ENCODE peak calls at places on chromosomes 7 and 10, in five cellular contexts. K is B cell, U is BE2C, F is progenitor cell of endocrine pancreas, B is coronary artery. R is an unnamed sample.

GRCh38 chr7:105210721-105211205 is 178.0 kb downstream of the SRPK2 start:
- DNase-seq in K (peak), U (no peak), F (no peak), B (no peak), R (no peak)

GRCh38 chr7:141575654-141576448 is 24.6 kb downstream of the AGK start:
- DNase-seq in K (no peak), U (no peak), F (no peak), B (no peak), R (no peak)

GRCh38 chr10:78868861-78869260 is 199.9 kb upstream of the ZMIZ1 start:
- DNase-seq in K (no peak), U (no peak), F (no peak), B (peak), R (no peak)

GRCh38 chr10:11227103-11227502 is 209.4 kb downstream of the CELF2 start:
- DNase-seq in K (peak), U (no peak), F (no peak), B (no peak), R (no peak)

GRCh38 chr10:120646738-120647427 is 189.9 kb downstream of the PLPP4 start:
- DNase-seq in K (no peak), U (peak), F (no peak), B (no peak), R (no peak)

GRCh38 chr7:36400606-36401005 is 10.9 kb downstream of the ANLN start:
- DNase-seq in K (no peak), U (no peak), F (no peak), B (no peak), R (no peak)

GRCh38 chr7:130853503-130854279 is 119.7 kb upstream of the KLF14 start:
- DNase-seq in K (no peak), U (no peak), F (no peak), B (no peak), R (no peak)

GRCh38 chr10:96280859-96281258 is 9.5 kb upstream of the BLNK start:
- DNase-seq in K (no peak), U (no peak), F (no peak), B (no peak), R (no peak)

GRCh38 chr10:126243306-126243705 is 145.0 kb downstream of the ADAM12 start:
- DNase-seq in K (no peak), U (no peak), F (no peak), B (no peak), R (no peak)

GRCh38 chr10:44470779-44471178 is 85.9 kb upstream of the CXCL12 start:
- DNase-seq in K (no peak), U (no peak), F (no peak), B (no peak), R (no peak)

GRCh38 chr10:109972372-109973001 is 35.3 kb upstream of the ADD3 start:
- DNase-seq in K (no peak), U (peak), F (no peak), B (no peak), R (no peak)

GRCh38 chr10:124824507-124824906 is 22.9 kb downstream of the ABRAXAS2 start:
- DNase-seq in K (no peak), U (no peak), F (no peak), B (no peak), R (no peak)

GRCh38 chr7:4682621-4683042 is 537 bp downstream of the FOXK1 start:
- DNase-seq in K (no peak), U (peak), F (no peak), B (no peak), R (peak)

GRCh38 chr7:127844165-127844564 is 187.1 kb downstream of the LRRC4 start:
- DNase-seq in K (no peak), U (no peak), F (no peak), B (no peak), R (no peak)

GRCh38 chr10:76879116-76879706 is 758.4 kb downstream of the KCNMA1 start:
- DNase-seq in K (no peak), U (no peak), F (no peak), B (no peak), R (no peak)

GRCh38 chr7:28596245-28596935 is 184.1 kb downstream of the CREB5 start:
- DNase-seq in K (no peak), U (no peak), F (no peak), B (no peak), R (no peak)

GRCh38 chr10:116097239-116097751 is 175.7 kb downstream of the GFRA1 start:
- DNase-seq in K (no peak), U (no peak), F (no peak), B (no peak), R (peak)

GRCh38 chr7:93014410-93014809 is 103.4 kb downstream of the SAMD9 start:
- DNase-seq in K (no peak), U (no peak), F (no peak), B (no peak), R (no peak)

DNA sequence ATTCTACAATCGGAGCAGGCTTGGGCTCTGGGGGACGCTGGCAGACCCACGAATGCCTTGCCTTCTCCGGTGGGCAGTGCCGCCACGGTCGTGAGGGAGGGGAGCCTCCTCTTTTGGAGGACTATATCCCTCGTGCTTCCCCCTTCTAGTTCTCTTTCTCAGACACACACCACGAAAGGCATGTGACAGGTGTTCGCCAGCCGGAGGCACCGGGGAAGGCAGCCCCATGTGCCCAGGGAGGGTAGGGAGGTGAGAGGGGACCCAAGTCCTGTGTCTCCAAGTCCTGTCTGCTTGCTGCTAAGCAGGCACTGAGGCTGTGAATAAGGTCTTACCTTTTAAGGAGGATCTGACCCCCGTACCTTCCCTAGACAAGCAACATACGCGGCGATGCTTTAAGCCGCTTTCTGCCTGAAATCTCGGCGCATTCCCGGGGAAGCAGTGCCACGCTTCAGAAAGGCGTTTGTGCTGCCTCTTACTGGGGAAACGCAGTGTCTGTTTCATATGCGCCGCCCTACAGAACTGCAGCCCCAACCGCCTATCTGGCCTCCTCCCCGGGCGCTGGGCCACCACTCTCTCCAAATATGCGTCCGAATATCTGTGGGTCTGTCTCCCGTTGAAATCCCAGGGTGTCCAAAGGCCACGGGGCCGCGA is 809 bp downstream of the PLXNA4 start:
- DNase-seq in K (no peak), U (peak), F (no peak), B (no peak), R (peak)
- TF ChIP-seq CTCF in K (no peak), U (peak), F (no peak), B (no peak), R (no peak)

GRCh38 chr7:15326044-15326644 is 235.7 kb downstream of the AGMO start:
- DNase-seq in K (no peak), U (no peak), F (no peak), B (no peak), R (no peak)
- TF ChIP-seq CTCF in K (peak), U (peak), F (peak), B (no peak), R (peak)

DNA sequence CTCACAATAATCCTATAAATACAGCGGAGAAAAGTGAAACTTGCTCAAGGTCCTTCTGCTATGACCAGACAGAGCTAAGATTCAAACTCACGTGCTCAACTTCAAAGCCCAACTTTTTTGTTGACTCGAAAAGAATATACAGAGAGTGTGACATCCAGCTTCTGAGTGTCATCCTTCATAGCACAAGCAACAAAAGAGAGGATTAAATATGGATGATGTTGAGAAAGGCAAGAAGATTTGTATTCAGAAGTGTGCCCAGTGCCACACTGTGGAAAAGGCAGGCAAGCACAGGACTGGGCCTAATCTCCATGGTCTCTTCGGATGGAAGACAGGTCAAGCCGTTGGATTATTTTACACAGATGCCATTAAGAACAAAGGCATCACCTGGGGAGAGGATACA is 2.1 kb upstream of the FAM3C start:
- DNase-seq in K (no peak), U (peak), F (no peak), B (no peak), R (no peak)
- TF ChIP-seq CTCF in K (peak), U (peak), F (no peak), B (no peak), R (no peak)

GRCh38 chr7:98617051-98617959 is at the start of gene NPTX2:
- DNase-seq in K (no peak), U (peak), F (peak), B (no peak), R (peak)
- TF ChIP-seq CTCF in K (no peak), U (no peak), F (peak), B (peak), R (no peak)

DNA sequence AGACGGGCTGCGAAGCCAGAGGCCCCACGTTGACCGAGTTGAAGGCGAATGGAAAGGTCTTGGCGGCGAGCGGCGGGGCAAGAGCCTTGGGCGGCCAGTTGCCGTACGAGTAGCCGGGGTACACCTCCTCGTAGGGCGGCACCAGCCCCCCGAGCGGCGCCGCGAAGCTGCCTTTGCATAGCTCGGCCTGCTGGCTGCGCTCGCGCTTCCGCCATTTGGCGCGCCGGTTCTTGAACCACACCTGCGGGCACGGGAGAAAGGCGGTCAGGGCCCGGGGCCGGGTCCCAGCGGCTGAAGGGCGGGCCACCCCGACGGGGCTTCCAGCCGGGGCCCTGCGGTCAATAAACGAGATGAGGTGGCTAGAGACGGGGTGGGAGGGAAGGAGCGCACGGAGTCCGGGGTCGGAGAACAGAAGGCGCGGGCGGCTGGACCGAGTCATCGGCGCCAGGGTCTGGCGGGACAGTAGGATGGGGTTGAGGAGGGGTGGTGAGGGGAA is 4.8 kb downstream of the ELOVL3 start:
- DNase-seq in K (no peak), U (peak), F (no peak), B (peak), R (peak)
- TF ChIP-seq CTCF in K (no peak), U (peak), F (peak), B (no peak), R (no peak)

DNA sequence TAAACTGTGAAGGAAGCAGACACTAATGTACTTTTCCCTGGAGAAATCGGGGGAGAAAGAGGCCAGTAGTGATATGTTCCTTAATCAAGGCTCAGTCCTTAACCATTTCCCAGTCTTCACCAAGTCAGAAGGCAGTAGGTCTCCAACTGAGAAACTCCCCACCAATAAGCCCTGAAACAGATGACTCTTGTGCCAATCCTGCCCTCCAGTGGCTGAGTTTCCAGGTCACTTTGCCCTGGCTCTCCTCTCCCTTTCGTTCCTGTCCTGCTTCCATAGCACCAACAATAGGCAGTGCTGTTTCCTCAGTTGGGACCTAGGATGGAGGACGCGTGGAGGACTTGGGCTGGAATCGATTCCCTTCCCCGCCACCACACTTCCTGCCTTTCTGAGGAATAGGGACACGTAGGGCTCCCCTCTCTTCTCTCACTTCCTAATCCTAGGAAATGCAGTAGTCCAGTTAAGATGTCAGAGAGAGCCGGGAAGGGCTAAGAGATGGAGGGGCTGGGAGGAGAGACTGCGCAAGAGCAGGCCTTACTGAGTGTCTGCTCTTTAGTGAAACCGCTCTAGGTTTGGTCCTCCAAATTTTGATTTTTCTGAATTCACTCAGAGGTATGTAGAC is 23.4 kb downstream of the ATOH7 start:
- DNase-seq in K (no peak), U (peak), F (peak), B (no peak), R (peak)
- TF ChIP-seq CTCF in K (no peak), U (peak), F (peak), B (no peak), R (peak)